ENCODE peak calls at places on chromosomes 1 and 21, in seven cellular contexts. X is mesenchymal stem cell; V is COR-L47; O is stimulated activated CD8-positive, alpha-beta memory T cell treated with anti-CD3 and anti-CD28 coated beads, Interleukin-4, amount 100 ng/mL, for 24 hours; U is HEK293T; H is activated B cell treated with CpG ODN at 0.5 μM for 24 hours; E is M059J. G is an unnamed sample.

GRCh38 chr1:57109247-57109646 is 143.4 kb upstream of the C8B start:
- DNase-seq in H (no peak), E (no peak), O (no peak), V (no peak), X (no peak), U (no peak), G (no peak)

GRCh38 chr1:62676606-62677356 is 11.4 kb downstream of the DOCK7 start:
- DNase-seq in O (no peak), U (no peak), X (peak; percentile 19), E (peak; percentile 20), H (no peak), V (no peak), G (no peak)

GRCh38 chr1:182175340-182176068 is 114.0 kb upstream of the ZNF648 start:
- DNase-seq in O (no peak), X (no peak), E (no peak), U (no peak), V (no peak), H (no peak), G (no peak)

GRCh38 chr1:190172636-190173410 is 304.8 kb downstream of the BRINP3 start:
- DNase-seq in O (no peak), V (no peak), E (peak; percentile 33), U (no peak), H (no peak), X (no peak), G (no peak)

GRCh38 chr1:26471201-26471497 is 1.1 kb upstream of the HMGN2 start:
- DNase-seq in U (no peak), O (no peak), V (no peak), X (no peak), H (no peak), E (no peak), G (no peak)

GRCh38 chr1:59367269-59368006 is 70.5 kb downstream of the FGGY start:
- DNase-seq in X (peak; percentile 89), V (no peak), H (no peak), U (no peak), E (peak; percentile 74), O (no peak), G (no peak)

GRCh38 chr1:207810173-207810572 is 58.3 kb downstream of the CD46 start:
- DNase-seq in U (no peak), H (no peak), E (peak; percentile 57), O (no peak), X (peak; percentile 43), V (no peak), G (no peak)

GRCh38 chr1:44484155-44484688 is 79.2 kb downstream of the RNF220 start:
- DNase-seq in E (no peak), V (no peak), U (peak; percentile 42), O (no peak), H (no peak), X (peak; percentile 10), G (peak; percentile 78)

GRCh38 chr1:234554478-234555311 is 55.3 kb downstream of the IRF2BP2 start:
- DNase-seq in V (peak; percentile 57), H (no peak), X (peak; percentile 25), O (no peak), E (peak; percentile 19), U (peak; percentile 56), G (no peak)

GRCh38 chr1:227942716-227943261 is 4.9 kb downstream of the WNT9A start:
- DNase-seq in V (no peak), H (peak; percentile 12), X (no peak), U (no peak), E (no peak), O (no peak), G (no peak)

GRCh38 chr21:45087022-45087823 is 12.8 kb downstream of the ADARB1 start:
- DNase-seq in O (no peak), V (no peak), X (no peak), U (no peak), E (no peak), H (no peak), G (no peak)

GRCh38 chr1:151968058-151968457 is 25.6 kb downstream of the S100A10 start:
- DNase-seq in E (peak; percentile 69), U (peak; percentile 67), H (no peak), V (peak; percentile 21), O (no peak), X (peak; percentile 57), G (no peak)

GRCh38 chr1:235090406-235091069 is 38.1 kb downstream of the TOMM20 start:
- DNase-seq in V (no peak), O (no peak), H (no peak), U (no peak), X (peak; percentile 38), E (peak; percentile 88), G (peak; percentile 88)

GRCh38 chr1:228902781-228903572 is 167.7 kb downstream of the RHOU start:
- DNase-seq in V (peak; percentile 94), X (peak; percentile 96), U (no peak), O (no peak), E (peak; percentile 98), H (no peak), G (no peak)

G was measured in iPS DF 19.7.